ENCODE peak calls at places on chromosomes 1 and 21, in nine cellular contexts. K, U, V, W, G, P, D, L and N are unnamed samples.

GRCh38 chr1:56063461-56063860 is 515.9 kb downstream of the PLPP3 start:
- DNase-seq in K (no peak), U (no peak), V (peak; percentile 35), W (no peak), G (no peak), P (no peak), D (no peak), L (no peak), N (peak; percentile 46)

GRCh38 chr1:167706363-167706762 is 15.4 kb upstream of the MPZL1 start:
- DNase-seq in K (no peak), U (no peak), V (no peak), W (no peak), G (no peak), P (no peak), D (no peak), L (no peak), N (no peak)

GRCh38 chr1:62076286-62076685 is 118.4 kb upstream of the L1TD1 start:
- DNase-seq in K (peak; percentile 10), U (no peak), V (no peak), W (peak; percentile 92), G (no peak), P (no peak), D (peak; percentile 14), L (no peak), N (no peak)

GRCh38 chr1:53306168-53306567 is 21.7 kb downstream of the LRP8 start:
- DNase-seq in K (no peak), U (no peak), V (no peak), W (no peak), G (no peak), P (no peak), D (no peak), L (no peak), N (no peak)

GRCh38 chr1:192147626-192148025 is 10.6 kb upstream of the RGS18 start:
- DNase-seq in K (no peak), U (no peak), V (no peak), W (no peak), G (no peak), P (no peak), D (no peak), L (no peak), N (no peak)

GRCh38 chr1:82018319-82018718 is 217.6 kb downstream of the ADGRL2 start:
- DNase-seq in K (no peak), U (no peak), V (no peak), W (no peak), G (no peak), P (no peak), D (no peak), L (no peak), N (no peak)

GRCh38 chr1:87495870-87496269 is 167.2 kb downstream of the LMO4 start:
- DNase-seq in K (no peak), U (no peak), V (no peak), W (no peak), G (no peak), P (no peak), D (no peak), L (no peak), N (no peak)

GRCh38 chr1:25039229-25039628 is 109.2 kb upstream of the RUNX3 start:
- DNase-seq in K (no peak), U (no peak), V (no peak), W (no peak), G (no peak), P (peak; percentile 40), D (no peak), L (no peak), N (no peak)

GRCh38 chr1:180382326-180383115 is 119.9 kb downstream of the ACBD6 start:
- DNase-seq in K (no peak), U (no peak), V (no peak), W (peak; percentile 4), G (no peak), P (no peak), D (no peak), L (no peak), N (no peak)

GRCh38 chr1:15515026-15515663 is 8.9 kb downstream of the CASP9 start:
- DNase-seq in K (no peak), U (no peak), V (no peak), W (no peak), G (peak; percentile 17), P (no peak), D (no peak), L (no peak), N (no peak)

GRCh38 chr21:34926784-34927548 is 122.1 kb downstream of the RUNX1 start:
- DNase-seq in K (no peak), U (no peak), V (no peak), W (no peak), G (no peak), P (no peak), D (peak; percentile 73), L (no peak), N (no peak)

GRCh38 chr21:41689289-41689583 is 77.6 kb downstream of the RIPK4 start:
- DNase-seq in K (no peak), U (no peak), V (no peak), W (no peak), G (no peak), P (no peak), D (no peak), L (no peak), N (no peak)

GRCh38 chr1:75341537-75341936 is 207.3 kb downstream of the LHX8 start:
- DNase-seq in K (no peak), U (no peak), V (no peak), W (no peak), G (no peak), P (no peak), D (no peak), L (no peak), N (no peak)

GRCh38 chr1:29396438-29397255 is 160.3 kb downstream of the PTPRU start:
- DNase-seq in K (no peak), U (no peak), V (no peak), W (no peak), G (no peak), P (no peak), D (peak; percentile 6), L (no peak), N (no peak)

DNA sequence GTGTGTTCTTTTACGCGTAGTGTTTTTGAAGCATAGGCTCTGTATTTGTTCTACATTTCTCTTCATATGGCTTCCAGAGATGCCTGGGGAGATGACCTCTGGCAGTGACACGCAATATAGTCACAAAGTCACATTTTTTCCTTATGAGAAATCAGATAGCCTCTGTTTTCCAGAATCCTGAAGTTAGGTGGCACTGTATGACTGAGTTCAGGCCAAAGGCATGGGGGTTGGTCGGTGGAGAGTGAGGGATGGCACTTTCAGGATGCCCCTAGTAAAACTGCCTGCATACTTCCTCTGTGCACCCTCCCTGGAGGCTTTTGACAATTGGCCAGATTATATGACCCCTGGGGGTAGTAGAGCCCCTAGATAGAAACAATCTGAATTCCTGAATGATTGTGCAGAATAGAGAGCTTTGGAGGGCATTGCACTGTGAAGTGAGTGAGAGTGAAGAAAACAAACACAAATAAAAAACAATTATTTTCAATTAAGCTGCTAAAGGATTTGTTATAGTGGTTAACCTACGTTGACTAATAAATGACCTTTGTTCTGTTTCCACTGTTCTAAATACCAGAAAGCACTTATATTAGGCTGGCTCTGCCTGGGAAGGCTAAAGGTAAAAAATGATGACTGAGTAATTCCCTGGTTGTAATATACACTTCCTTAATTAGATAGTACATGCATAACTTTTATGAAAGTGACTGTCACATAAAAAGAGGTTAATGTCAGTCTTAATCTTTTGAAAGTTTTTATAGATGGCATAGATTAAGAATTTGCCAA is 1660.8 kb downstream of the PLA2G4A start:
- DNase-seq in K (peak; percentile 59), U (no peak), V (no peak), W (peak; percentile 30), G (no peak), P (no peak), D (peak; percentile 8), L (no peak), N (no peak)
- TF ChIP-seq CTCF in K (no peak), U (no peak), V (no peak), W (no peak), G (no peak), P (no peak), D (peak; percentile 14), L (no peak), N (no peak)

DNA sequence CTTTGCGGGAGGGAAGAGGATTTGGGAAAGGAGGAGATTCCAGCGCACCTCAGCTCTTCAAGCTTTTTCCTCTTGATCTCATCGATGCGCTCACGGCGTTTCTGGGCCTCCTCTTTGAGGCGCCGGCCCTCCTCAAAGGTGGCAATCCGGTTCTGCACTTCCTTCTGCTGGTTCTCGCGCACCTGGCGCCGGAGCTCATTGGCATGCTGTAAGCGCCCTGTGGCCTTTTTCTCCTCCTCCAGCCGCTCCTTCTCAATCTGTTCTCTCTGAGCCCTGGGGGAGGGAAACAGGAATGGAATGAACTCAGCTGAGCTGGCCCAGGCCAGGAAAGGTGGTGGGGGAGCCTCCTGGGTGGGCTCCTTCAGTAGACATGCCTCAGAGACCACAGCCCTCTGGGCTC is 10.4 kb upstream of the VSIG8 start:
- DNase-seq in K (no peak), U (no peak), V (no peak), W (no peak), G (no peak), P (no peak), D (no peak), L (no peak), N (no peak)
- H3K4me3 ChIP-seq in K (no peak overlapping the region), U (no peak overlapping the region), V (no peak overlapping the region), W (no peak overlapping the region), G (no peak overlapping the region), P (no peak overlapping the region), D (no peak overlapping the region), L (no peak overlapping the region), N (no peak overlapping the region)

DNA sequence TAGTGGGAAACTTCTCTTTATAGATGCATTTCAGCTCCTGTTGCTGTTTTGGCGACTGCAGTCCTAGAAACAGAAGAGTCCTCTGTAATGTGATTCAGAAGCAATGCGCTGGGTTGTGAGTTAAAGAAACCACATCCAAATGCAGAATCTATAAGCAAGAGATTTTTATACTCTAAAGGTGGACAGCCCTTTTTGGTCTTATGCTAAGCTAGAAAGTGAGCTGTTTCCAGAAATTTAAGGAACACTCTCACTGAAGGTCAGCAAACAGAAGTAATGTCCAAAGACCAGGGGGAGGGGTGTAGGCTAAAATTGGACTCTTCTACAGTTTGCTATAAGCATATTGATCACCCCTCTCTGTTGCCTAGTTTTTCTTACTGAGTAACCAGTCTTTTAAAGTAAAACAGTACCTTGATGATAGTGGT is 30.7 kb downstream of the DUSP10 start:
- DNase-seq in K (no peak), U (no peak), V (no peak), W (no peak), G (no peak), P (no peak), D (no peak), L (no peak), N (no peak)
- H3K4me1 ChIP-seq in K (peaks cover 27% of the 10 kb centered on the region), U (peaks cover 37% of the 10 kb centered on the region), V (peaks cover 61% of the 10 kb centered on the region), W (peaks cover 13% of the 10 kb centered on the region), G (peaks cover 45% of the 10 kb centered on the region), P (peaks cover 88% of the 10 kb centered on the region), D (peaks cover 27% of the 10 kb centered on the region), L (no peaks in the 10 kb centered on the region), N (no peaks in the 10 kb centered on the region)

DNA sequence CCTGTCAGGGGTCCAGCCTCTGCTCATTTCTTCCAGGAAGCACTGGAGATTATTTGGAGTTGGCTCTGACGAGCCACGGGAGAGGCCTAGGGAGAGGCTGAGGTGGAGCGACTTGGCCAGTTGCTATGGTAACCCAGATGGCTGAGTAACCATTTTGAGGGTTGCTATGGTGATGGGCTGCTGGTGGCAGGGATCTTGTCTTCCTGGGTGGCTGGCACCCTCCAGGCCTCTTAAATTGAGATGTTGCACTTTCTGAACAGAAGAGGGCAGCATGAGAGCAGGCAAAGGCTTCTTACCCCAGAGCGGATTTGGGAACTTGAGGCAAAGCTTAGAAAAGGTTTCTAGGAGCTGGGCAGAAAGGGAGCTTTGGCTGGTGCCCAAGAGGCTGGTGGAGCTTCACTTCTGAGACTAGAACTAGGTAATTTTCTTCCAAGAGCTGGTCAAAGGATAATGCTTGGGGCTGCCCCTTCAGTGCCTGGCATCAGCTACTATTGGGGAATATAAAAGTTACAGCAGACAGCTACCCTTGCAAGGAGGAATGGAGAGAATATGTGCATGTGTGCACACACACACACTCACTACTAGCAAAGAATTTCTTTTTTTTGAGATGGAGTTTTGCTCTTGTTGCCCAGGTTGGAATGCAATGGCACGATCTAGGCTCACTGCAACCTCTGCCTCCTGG is 72.6 kb downstream of the NDUFS5 start:
- DNase-seq in K (peak; percentile 76), U (peak; percentile 64), V (peak; percentile 45), W (peak; percentile 95), G (no peak), P (no peak), D (peak; percentile 91), L (peak; percentile 52), N (peak; percentile 59)
- TF ChIP-seq CTCF in K (peak; percentile 89), U (peak; percentile 77), V (peak; percentile 76), W (peak; percentile 82), G (peak; percentile 64), P (peak; percentile 64), D (peak; percentile 81), L (peak; percentile 70), N (peak; percentile 72)